ENCODE peak calls at places on chromosome 16, in seven cellular contexts. X is K562; K is CD4-positive, CD25-positive, alpha-beta regulatory T cell; C is aorta; B is keratinocyte; S is tibial nerve; E is suprapubic skin. N is an unnamed sample.
A peak's percentile ranks its signal among the peaks of the same experiment; 100 is the strongest.

GRCh38 chr16:27620533-27620932 is 70.6 kb downstream of the KATNIP start:
- DNase-seq in C (no peak), K (no peak), E (no peak), X (peak; percentile 8), S (no peak), B (no peak), N (no peak)

GRCh38 chr16:4487955-4488481 is 11.8 kb downstream of the HMOX2 start:
- DNase-seq in B (no peak), E (no peak), K (no peak), X (no peak), S (no peak), C (no peak), N (no peak)

GRCh38 chr16:25691519-25692091 is at the start of gene HS3ST4:
- DNase-seq in E (no peak), K (no peak), X (no peak), B (no peak), C (no peak), S (no peak), N (no peak)

GRCh38 chr16:56269824-56270684 is 78.8 kb downstream of the GNAO1 start:
- DNase-seq in X (peak; percentile 61), S (no peak), E (no peak), C (no peak), K (no peak), B (no peak), N (no peak)

GRCh38 chr16:3472878-3473595 is 22.3 kb downstream of the C16orf90 start:
- DNase-seq in B (no peak), S (no peak), X (no peak), E (no peak), K (no peak), C (no peak), N (no peak)

GRCh38 chr16:3717235-3718018 is at the start of gene TRAP1:
- DNase-seq in K (peak; percentile 88), S (peak; percentile 83), C (peak; percentile 97), B (no peak), E (peak; percentile 91), X (peak; percentile 92), N (peak; percentile 5)

GRCh38 chr16:70686376-70687171 is 721 bp upstream of the MTSS2 start:
- DNase-seq in B (no peak), K (no peak), C (peak; percentile 72), X (no peak), E (no peak), S (no peak), N (no peak)

GRCh38 chr16:89691986-89692569 is 5.6 kb downstream of the CDK10 start:
- DNase-seq in S (no peak), E (no peak), X (no peak), C (no peak), K (no peak), B (no peak), N (no peak)

GRCh38 chr16:51144203-51144602 is 6.9 kb downstream of the SALL1 start:
- DNase-seq in E (no peak), C (no peak), B (no peak), S (no peak), X (no peak), K (no peak), N (no peak)

GRCh38 chr16:88448461-88449266 is 4.4 kb upstream of the ZFPM1 start:
- DNase-seq in B (no peak), C (no peak), E (no peak), X (no peak), K (no peak), S (no peak), N (no peak)

GRCh38 chr16:87395181-87395842 is 3.2 kb downstream of the MAP1LC3B start:
- DNase-seq in E (no peak), B (no peak), X (no peak), S (no peak), K (no peak), C (no peak), N (no peak)

GRCh38 chr16:14172200-14172805 is 101.2 kb downstream of the MRTFB start:
- DNase-seq in S (no peak), K (no peak), B (no peak), E (no peak), X (no peak), C (no peak), N (no peak)

GRCh38 chr16:69071036-69071435 is 34.4 kb upstream of the HAS3 start:
- DNase-seq in X (no peak), E (no peak), K (no peak), C (no peak), S (no peak), B (no peak), N (no peak)
- H3K27ac ChIP-seq in X (no peak overlapping the region), E (no peak overlapping the region), K (no peak overlapping the region), C (no peak overlapping the region), S (no peak overlapping the region), B (peak overlapping the region; percentile 95), N (peak overlapping the region; percentile 92)

GRCh38 chr16:13136896-13137295 is 235.5 kb downstream of the SHISA9 start:
- DNase-seq in S (no peak), K (no peak), X (no peak), C (no peak), B (no peak), E (no peak), N (no peak)
- H3K27ac ChIP-seq in S (no peak overlapping the region), K (no peak overlapping the region), X (no peak overlapping the region), C (no peak overlapping the region), B (no peak overlapping the region), E (no peak overlapping the region), N (no peak overlapping the region)

GRCh38 chr16:66548868-66549267 is 1.1 kb downstream of the TK2 start:
- DNase-seq in X (no peak), C (no peak), E (no peak), K (no peak), S (no peak), B (no peak), N (no peak)
- H3K27ac ChIP-seq in X (peak overlapping the region; percentile 88), C (peak overlapping the region; percentile 53), E (peak overlapping the region; percentile 92), K (peak overlapping the region; percentile 88), S (peak overlapping the region; percentile 93), B (no peak overlapping the region), N (no peak overlapping the region)

GRCh38 chr16:1401061-1401757 is 13.3 kb downstream of the UNKL start:
- DNase-seq in E (no peak), C (no peak), B (no peak), X (no peak), S (no peak), K (no peak), N (no peak)

GRCh38 chr16:1403733-1404132 is 10.8 kb downstream of the UNKL start:
- DNase-seq in S (no peak), C (no peak), X (no peak), K (no peak), B (no peak), E (no peak), N (no peak)

GRCh38 chr16:1398826-1399581 is 15.5 kb downstream of the UNKL start:
- DNase-seq in K (no peak), S (no peak), E (no peak), B (no peak), C (no peak), X (no peak), N (no peak)

GRCh38 chr16:1403036-1403435 is 11.5 kb downstream of the UNKL start:
- DNase-seq in C (no peak), B (no peak), X (no peak), S (no peak), K (no peak), E (no peak), N (no peak)

GRCh38 chr16:1401758-1402154 is 12.7 kb downstream of the UNKL start:
- DNase-seq in E (no peak), X (no peak), C (no peak), K (no peak), S (no peak), B (no peak), N (no peak)
- H3K27ac ChIP-seq in E (no peak overlapping the region), X (no peak overlapping the region), C (no peak overlapping the region), K (no peak overlapping the region), S (no peak overlapping the region), B (no peak overlapping the region), N (no peak overlapping the region)